ENCODE peak calls at places on chromosome 6, in eight cellular contexts. S is A549; K is nucleus accumbens; C is AG09319; P is AG08396; E is NAMALWA; W is uterus; V is CD4-positive, alpha-beta memory T cell. Y is an unnamed sample.

GRCh38 chr6:29961966-29962365 is 19.6 kb downstream of the HLA-A start:
- DNase-seq in V (no peak), K (no peak), P (no peak), S (no peak), W (no peak), C (no peak), E (no peak), Y (no peak)

GRCh38 chr6:165205632-165206031 is 103.8 kb downstream of the C6orf118 start:
- DNase-seq in S (no peak), C (no peak), P (no peak), K (no peak), W (no peak), E (no peak), V (no peak), Y (no peak)

GRCh38 chr6:146113055-146113623 is 84.3 kb downstream of the GRM1 start:
- DNase-seq in V (no peak), E (no peak), K (no peak), S (no peak), W (no peak), P (no peak), C (no peak), Y (no peak)

GRCh38 chr6:142369266-142369665 is 67.5 kb downstream of the ADGRG6 start:
- DNase-seq in S (no peak), E (no peak), K (no peak), V (no peak), C (no peak), W (no peak), P (no peak), Y (no peak)

GRCh38 chr6:166565084-166565651 is 21.3 kb downstream of the RAMACL start:
- DNase-seq in W (no peak), P (no peak), C (no peak), S (no peak), K (no peak), E (no peak), V (no peak), Y (peak; percentile 61)

GRCh38 chr6:25320459-25320858 is 41.3 kb downstream of the CARMIL1 start:
- DNase-seq in K (no peak), C (no peak), V (no peak), S (no peak), E (no peak), P (no peak), W (no peak), Y (no peak)

GRCh38 chr6:14121936-14122344 is 4.4 kb downstream of the CD83 start:
- DNase-seq in W (no peak), E (peak; percentile 75), C (no peak), S (no peak), V (no peak), K (no peak), P (no peak), Y (peak; percentile 60)

GRCh38 chr6:285030-285771 is 7.1 kb upstream of the DUSP22 start:
- DNase-seq in E (no peak), S (no peak), V (no peak), P (no peak), W (no peak), C (no peak), K (no peak), Y (no peak)

GRCh38 chr6:56363796-56364195 is 116.4 kb upstream of the COL21A1 start:
- DNase-seq in C (no peak), W (no peak), V (no peak), S (no peak), P (no peak), E (no peak), K (no peak), Y (no peak)

GRCh38 chr6:3732345-3733141 is 19.0 kb downstream of the PXDC1 start:
- DNase-seq in S (peak; percentile 62), P (peak; percentile 76), K (peak; percentile 61), V (peak; percentile 63), E (peak; percentile 58), W (peak; percentile 79), C (peak; percentile 67), Y (peak; percentile 88)

GRCh38 chr6:26196846-26197683 is 109.8 kb downstream of the HFE start:
- DNase-seq in S (no peak), K (peak; percentile 49), E (peak; percentile 96), P (peak; percentile 87), V (peak; percentile 92), W (peak; percentile 90), C (peak; percentile 79), Y (peak; percentile 90)

GRCh38 chr6:54717849-54718455 is 128.6 kb upstream of the FAM83B start:
- DNase-seq in V (peak; percentile 24), W (peak; percentile 21), K (no peak), P (peak; percentile 11), C (no peak), S (peak; percentile 48), E (peak; percentile 76), Y (no peak)

GRCh38 chr6:130223508-130223907 is 757 bp upstream of the SAMD3 start:
- DNase-seq in E (peak; percentile 5), W (no peak), P (no peak), C (no peak), K (no peak), V (peak; percentile 63), S (no peak), Y (peak; percentile 44)

GRCh38 chr6:118706702-118707101 is 55.3 kb upstream of the CEP85L start:
- DNase-seq in K (no peak), V (no peak), P (no peak), W (no peak), S (no peak), E (no peak), C (no peak), Y (no peak)

GRCh38 chr6:108958900-108959770 is 110.9 kb downstream of the ARMC2 start:
- DNase-seq in K (no peak), E (no peak), C (no peak), S (no peak), V (no peak), P (no peak), W (no peak), Y (no peak)

GRCh38 chr6:111817451-111818146 is 55.7 kb downstream of the FYN start:
- DNase-seq in K (peak; percentile 63), S (no peak), P (no peak), V (no peak), C (no peak), E (no peak), W (no peak), Y (no peak)

GRCh38 chr6:135066806-135067205 is 12.2 kb upstream of the HBS1L start:
- DNase-seq in P (no peak), V (no peak), W (no peak), K (no peak), E (no peak), S (no peak), C (no peak), Y (no peak)

GRCh38 chr6:167827588-167828324 is 1.0 kb downstream of the AFDN start:
- DNase-seq in P (peak; percentile 61), S (peak; percentile 19), E (peak; percentile 54), K (no peak), C (no peak), W (peak; percentile 47), V (peak; percentile 34), Y (peak; percentile 83)

GRCh38 chr6:136111831-136112230 is 138.3 kb downstream of the MTFR2 start:
- DNase-seq in C (no peak), E (no peak), V (no peak), S (no peak), P (no peak), K (no peak), W (no peak), Y (no peak)

GRCh38 chr6:109626311-109626710 is 64.7 kb downstream of the AK9 start:
- DNase-seq in P (no peak), K (no peak), S (no peak), V (no peak), C (no peak), E (no peak), W (no peak), Y (no peak)

GRCh38 chr6:7188492-7188891 is 80.7 kb downstream of the RREB1 start:
- DNase-seq in K (no peak), C (no peak), W (no peak), E (peak; percentile 53), V (no peak), S (no peak), P (no peak), Y (no peak)

GRCh38 chr6:109424946-109425345 is 15.5 kb downstream of the PPIL6 start:
- DNase-seq in S (no peak), C (no peak), P (no peak), V (no peak), K (no peak), W (no peak), E (no peak), Y (no peak)